ENCODE peak calls at places on chromosomes 13 and 19, in five cellular contexts. N is LNCaP clone FGC, O is BE2C, U is glutamatergic neuron, B is fibroblast of pulmonary artery. V is an unnamed sample.
A peak's percentile ranks its signal among the peaks of the same experiment; 100 is the strongest.

GRCh38 chr19:7926021-7926726 is at the start of gene CTXN1:
- DNase-seq in U (peak; percentile 91), O (peak; percentile 91), B (peak; percentile 51), N (no peak), V (peak; percentile 93)

GRCh38 chr19:13103961-13104847 is 1.5 kb upstream of the LYL1 start:
- DNase-seq in U (peak; percentile 77), B (no peak), N (no peak), O (peak; percentile 83), V (no peak)

GRCh38 chr13:44007451-44007850 is 127.7 kb downstream of the LACC1 start:
- DNase-seq in U (no peak), O (no peak), B (no peak), N (no peak), V (no peak)

GRCh38 chr13:112981361-112981905 is 12.4 kb downstream of the MCF2L start:
- DNase-seq in O (no peak), N (no peak), U (no peak), B (no peak), V (no peak)

GRCh38 chr13:88586263-88586662 is 915.1 kb downstream of the SLITRK5 start:
- DNase-seq in U (no peak), N (no peak), O (no peak), B (no peak), V (no peak)

GRCh38 chr13:20397896-20398295 is 127.8 kb downstream of the CRYL1 start:
- DNase-seq in O (no peak), B (no peak), U (no peak), N (no peak), V (peak; percentile 70)

GRCh38 chr19:38173324-38174041 is 50.5 kb downstream of the DPF1 start:
- DNase-seq in U (no peak), N (no peak), O (peak; percentile 58), B (peak; percentile 23), V (no peak)

GRCh38 chr13:74562381-74562780 is 428.2 kb upstream of the KLF12 start:
- DNase-seq in O (no peak), B (no peak), U (no peak), N (no peak), V (no peak)

GRCh38 chr13:20974981-20975585 is 72.5 kb upstream of the XPO4 start:
- DNase-seq in B (no peak), N (no peak), U (no peak), O (no peak), V (no peak)

GRCh38 chr13:97568850-97569249 is 134.9 kb downstream of the RAP2A start:
- DNase-seq in O (no peak), B (no peak), U (no peak), N (peak; percentile 21), V (no peak)

GRCh38 chr13:26502826-26503225 is 54.7 kb upstream of the WASF3 start:
- DNase-seq in O (no peak), N (no peak), U (no peak), B (peak; percentile 77), V (no peak)
- TF ChIP-seq CTCF in O (no peak), N (no peak), U (no peak), B (peak; percentile 31), V (no peak)

GRCh38 chr19:49469828-49470614 is 4.0 kb upstream of the FLT3LG start:
- DNase-seq in O (no peak), N (no peak), B (no peak), U (peak; percentile 47), V (no peak)
- TF ChIP-seq CTCF in O (peak; percentile 21), N (peak; percentile 6), B (no peak), U (no peak), V (peak; percentile 9)

DNA sequence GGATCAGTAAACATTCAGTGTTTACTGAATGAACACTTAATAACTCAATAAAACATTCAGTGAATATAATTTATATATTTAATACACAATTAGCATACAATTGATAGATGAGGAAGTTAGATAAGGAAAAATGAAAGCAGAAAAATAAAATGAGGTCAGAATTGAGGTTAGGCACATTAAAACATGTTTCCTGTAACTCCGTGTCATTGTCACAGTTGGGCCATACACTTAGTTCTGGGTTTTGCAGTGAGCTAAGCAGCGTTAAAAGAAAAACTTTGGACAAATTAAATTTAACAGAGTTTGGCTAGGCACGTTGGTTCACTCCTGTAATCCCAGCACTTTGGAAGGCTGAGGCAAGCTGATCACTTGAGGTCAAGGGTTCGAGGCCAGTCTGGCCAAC is 71.4 kb downstream of the MIPEP start:
- DNase-seq in B (no peak), U (no peak), O (no peak), N (peak; percentile 50), V (no peak)
- TF ChIP-seq CTCF in B (no peak), U (no peak), O (no peak), N (no peak), V (no peak)

DNA sequence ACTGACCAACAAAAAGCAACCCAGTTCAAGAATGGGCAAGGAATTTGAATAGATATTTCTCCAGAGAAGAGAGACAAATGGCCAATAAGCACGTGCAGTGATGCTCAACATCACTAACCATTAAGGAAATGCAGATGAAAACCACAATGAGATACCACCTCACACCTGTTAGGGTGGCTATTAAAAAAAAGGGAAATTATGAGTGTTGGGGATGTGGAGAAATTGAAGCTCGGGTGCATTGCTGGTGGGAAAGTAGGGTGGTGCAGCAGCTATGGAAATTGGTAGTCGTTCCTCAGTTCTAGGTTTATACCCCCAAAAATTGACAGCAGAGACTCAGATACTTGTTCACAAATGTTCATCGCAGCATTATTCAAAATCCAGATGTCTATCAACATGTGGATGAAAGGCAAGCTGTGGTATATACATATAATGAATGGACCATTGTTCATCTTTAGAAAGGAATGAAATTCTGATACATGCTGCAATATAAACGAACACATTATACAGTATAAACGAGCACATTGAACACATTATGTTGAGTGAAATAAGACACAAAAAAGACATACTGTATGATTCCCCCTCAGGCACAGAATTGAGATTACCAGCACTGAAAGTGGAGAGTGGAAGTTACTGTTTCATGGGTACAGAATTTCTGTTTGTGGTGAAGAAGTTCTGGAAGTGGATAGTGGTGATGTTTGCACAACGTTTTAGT is 927 bp downstream of the CHAMP1 start:
- DNase-seq in U (no peak), O (no peak), N (no peak), B (no peak), V (no peak)
- TF ChIP-seq CTCF in U (no peak), O (no peak), N (no peak), B (no peak), V (no peak)

GRCh38 chr19:53463263-53463662 is 4.3 kb upstream of the ZNF813 start:
- DNase-seq in O (peak; percentile 57), N (no peak), B (no peak), U (peak; percentile 65), V (no peak)

GRCh38 chr19:53467138-53467502 is 413 bp upstream of the ZNF813 start:
- DNase-seq in U (peak; percentile 27), N (no peak), O (peak; percentile 15), B (no peak), V (no peak)

GRCh38 chr19:53467503-53468262 is at the start of gene ZNF813:
- DNase-seq in N (peak; percentile 53), O (peak; percentile 95), B (peak; percentile 87), U (peak; percentile 99), V (peak; percentile 95)

GRCh38 chr19:53461866-53462265 is 5.7 kb upstream of the ZNF813 start:
- DNase-seq in O (no peak), B (no peak), N (no peak), U (no peak), V (no peak)

GRCh38 chr19:53466726-53467125 is 807 bp upstream of the ZNF813 start:
- DNase-seq in U (no peak), N (no peak), O (no peak), B (no peak), V (no peak)
- TF ChIP-seq CTCF in U (no peak), N (peak; percentile 44), O (no peak), B (no peak), V (peak; percentile 8)

DNA sequence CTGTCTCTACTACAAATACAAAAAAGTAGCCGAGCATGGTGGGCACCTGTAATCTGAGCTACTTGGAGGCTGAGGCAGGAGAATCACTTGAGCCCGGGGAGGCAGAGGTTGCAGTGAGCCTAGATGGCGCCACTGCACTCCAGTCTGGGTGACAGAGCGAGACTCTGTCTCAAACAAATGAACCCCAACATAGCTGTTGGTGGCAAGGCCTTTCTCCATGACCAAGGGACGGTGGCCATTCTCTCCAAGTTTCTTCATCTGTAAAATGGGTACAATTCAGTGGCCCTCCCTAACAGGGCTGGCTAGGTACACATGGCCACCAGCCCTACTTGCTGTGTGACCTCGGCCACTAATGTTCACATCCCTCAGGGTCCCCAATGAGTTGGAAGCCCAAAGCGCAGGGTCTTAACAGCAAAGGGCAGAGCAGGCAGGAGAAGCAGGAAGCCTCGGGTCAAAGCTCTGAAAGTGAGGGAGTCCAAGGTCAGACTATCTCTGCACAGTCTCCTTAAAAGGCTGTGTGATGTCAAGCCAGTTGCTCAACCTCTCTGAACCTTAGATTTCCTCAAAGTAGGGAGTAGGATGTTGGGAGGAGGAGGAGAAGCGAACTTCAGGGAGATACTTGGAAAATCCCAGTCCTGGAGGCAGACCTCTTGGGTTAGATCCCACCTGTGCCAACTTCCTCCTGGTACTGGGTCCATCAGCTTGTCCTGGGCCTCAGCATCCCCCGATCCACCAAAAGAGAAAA is 2.7 kb downstream of the JUND start:
- DNase-seq in N (no peak), U (no peak), B (peak; percentile 55), O (no peak), V (no peak)
- TF ChIP-seq CTCF in N (peak; percentile 29), U (no peak), B (peak; percentile 33), O (peak; percentile 33), V (peak; percentile 50)

DNA sequence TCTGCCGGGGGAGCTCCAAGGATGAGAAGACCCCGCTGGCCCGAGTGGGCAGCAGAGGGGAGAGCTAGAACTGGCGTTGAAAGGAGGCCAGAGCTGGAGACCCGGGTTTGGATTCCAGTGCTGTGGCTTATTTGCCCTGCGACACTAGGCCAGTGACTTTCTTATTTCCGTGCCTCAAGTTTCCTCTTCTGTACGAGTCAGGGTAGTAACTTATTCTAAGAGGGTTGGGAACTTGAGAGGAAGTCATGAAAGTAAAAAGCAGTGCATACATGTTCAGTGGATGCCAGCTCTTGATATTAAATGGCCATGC is 670 bp downstream of the FAM32A start:
- DNase-seq in O (peak; percentile 75), U (no peak), N (no peak), B (no peak), V (no peak)
- TF ChIP-seq CTCF in O (no peak), U (peak; percentile 57), N (no peak), B (peak; percentile 36), V (peak; percentile 67)

DNA sequence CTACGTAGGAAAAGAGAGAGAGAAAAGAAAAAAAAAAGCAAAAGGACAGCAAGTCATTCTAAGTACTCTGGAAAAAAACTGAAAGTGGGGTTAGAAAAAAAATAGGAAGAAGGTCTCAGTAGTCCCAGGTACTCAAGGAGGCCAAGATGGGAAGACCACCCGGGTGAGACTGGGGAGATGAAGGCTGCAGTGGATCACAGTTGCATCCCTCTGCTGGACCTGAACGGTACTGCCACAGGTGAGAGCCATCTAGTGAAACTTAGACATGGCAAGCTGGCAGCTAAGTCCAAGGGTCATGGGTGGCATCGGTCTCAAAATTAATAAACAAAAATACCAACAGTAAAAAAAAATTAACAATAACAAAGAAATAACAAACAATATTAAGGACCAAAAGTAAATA is 41.0 kb upstream of the ZNF91 start:
- DNase-seq in O (peak; percentile 35), N (no peak), B (no peak), U (no peak), V (no peak)
- TF ChIP-seq CTCF in O (peak; percentile 57), N (peak; percentile 22), B (peak; percentile 16), U (no peak), V (no peak)